ENCODE peak calls at places on chromosomes 2 and 18, in seven cellular contexts. One of them, this sample, is unnamed.
A peak's percentile ranks its signal among the peaks of the same experiment; 100 is the strongest.

GRCh38 chr18:26656944-26657536 is 108.7 kb upstream of the KCTD1 start:
- DNase-seq in AG20443: peak; percentile 91
- DNase-seq in activated T-cell treated with anti-CD3 and anti-CD28 coated beads for 1 hour: no peak
- DNase-seq in heart left ventricle: peak; percentile 83
- DNase-seq in stimulated activated CD4-positive, alpha-beta T cell treated with anti-CD3 and anti-CD28 coated beads, Interleukin-15, amount 100 ng/mL, for 1 hour: no peak
- DNase-seq in NCI-H1417: peak; percentile 85
- DNase-seq in endothelial cell: peak; percentile 88
- DNase-seq in this sample: peak; percentile 57

GRCh38 chr2:233799716-233800115 is 21.6 kb downstream of the MROH2A start:
- DNase-seq in NCI-H1417: no peak
- DNase-seq in endothelial cell: no peak
- DNase-seq in AG20443: no peak
- DNase-seq in heart left ventricle: no peak
- DNase-seq in stimulated activated CD4-positive, alpha-beta T cell treated with anti-CD3 and anti-CD28 coated beads, Interleukin-15, amount 100 ng/mL, for 1 hour: no peak
- DNase-seq in activated T-cell treated with anti-CD3 and anti-CD28 coated beads for 1 hour: no peak
- DNase-seq in this sample: no peak

GRCh38 chr18:56501896-56502295 is 136.5 kb downstream of the TXNL1 start:
- DNase-seq in stimulated activated CD4-positive, alpha-beta T cell treated with anti-CD3 and anti-CD28 coated beads, Interleukin-15, amount 100 ng/mL, for 1 hour: no peak
- DNase-seq in heart left ventricle: no peak
- DNase-seq in NCI-H1417: no peak
- DNase-seq in AG20443: no peak
- DNase-seq in activated T-cell treated with anti-CD3 and anti-CD28 coated beads for 1 hour: no peak
- DNase-seq in endothelial cell: no peak
- DNase-seq in this sample: no peak

GRCh38 chr2:11899264-11899818 is 152.9 kb downstream of the LPIN1 start:
- DNase-seq in heart left ventricle: no peak
- DNase-seq in endothelial cell: no peak
- DNase-seq in stimulated activated CD4-positive, alpha-beta T cell treated with anti-CD3 and anti-CD28 coated beads, Interleukin-15, amount 100 ng/mL, for 1 hour: no peak
- DNase-seq in NCI-H1417: no peak
- DNase-seq in AG20443: peak; percentile 77
- DNase-seq in activated T-cell treated with anti-CD3 and anti-CD28 coated beads for 1 hour: no peak
- DNase-seq in this sample: no peak

GRCh38 chr2:30661173-30662107 is 145.8 kb downstream of the CAPN13 start:
- DNase-seq in activated T-cell treated with anti-CD3 and anti-CD28 coated beads for 1 hour: no peak
- DNase-seq in stimulated activated CD4-positive, alpha-beta T cell treated with anti-CD3 and anti-CD28 coated beads, Interleukin-15, amount 100 ng/mL, for 1 hour: no peak
- DNase-seq in endothelial cell: no peak
- DNase-seq in AG20443: no peak
- DNase-seq in NCI-H1417: no peak
- DNase-seq in heart left ventricle: no peak
- DNase-seq in this sample: no peak

GRCh38 chr2:43158259-43158880 is 68.0 kb downstream of the ZFP36L2 start:
- DNase-seq in activated T-cell treated with anti-CD3 and anti-CD28 coated beads for 1 hour: no peak
- DNase-seq in NCI-H1417: no peak
- DNase-seq in endothelial cell: peak; percentile 49
- DNase-seq in heart left ventricle: peak; percentile 57
- DNase-seq in AG20443: peak; percentile 79
- DNase-seq in stimulated activated CD4-positive, alpha-beta T cell treated with anti-CD3 and anti-CD28 coated beads, Interleukin-15, amount 100 ng/mL, for 1 hour: no peak
- DNase-seq in this sample: no peak

GRCh38 chr2:44796771-44797170 is 144.7 kb upstream of the SIX3 start:
- DNase-seq in AG20443: no peak
- DNase-seq in activated T-cell treated with anti-CD3 and anti-CD28 coated beads for 1 hour: no peak
- DNase-seq in endothelial cell: no peak
- DNase-seq in heart left ventricle: no peak
- DNase-seq in stimulated activated CD4-positive, alpha-beta T cell treated with anti-CD3 and anti-CD28 coated beads, Interleukin-15, amount 100 ng/mL, for 1 hour: no peak
- DNase-seq in NCI-H1417: no peak
- DNase-seq in this sample: no peak

GRCh38 chr18:63725682-63726480 is 23.1 kb downstream of the SERPINB11 start:
- DNase-seq in heart left ventricle: no peak
- DNase-seq in activated T-cell treated with anti-CD3 and anti-CD28 coated beads for 1 hour: no peak
- DNase-seq in AG20443: no peak
- DNase-seq in NCI-H1417: peak; percentile 22
- DNase-seq in endothelial cell: no peak
- DNase-seq in stimulated activated CD4-positive, alpha-beta T cell treated with anti-CD3 and anti-CD28 coated beads, Interleukin-15, amount 100 ng/mL, for 1 hour: no peak
- DNase-seq in this sample: no peak

GRCh38 chr2:23475473-23475872 is 90.5 kb downstream of the KLHL29 start:
- DNase-seq in heart left ventricle: no peak
- DNase-seq in endothelial cell: no peak
- DNase-seq in activated T-cell treated with anti-CD3 and anti-CD28 coated beads for 1 hour: no peak
- DNase-seq in NCI-H1417: no peak
- DNase-seq in stimulated activated CD4-positive, alpha-beta T cell treated with anti-CD3 and anti-CD28 coated beads, Interleukin-15, amount 100 ng/mL, for 1 hour: no peak
- DNase-seq in AG20443: no peak
- DNase-seq in this sample: peak; percentile 5

GRCh38 chr2:239153806-239154591 is 246.8 kb downstream of the HDAC4 start:
- DNase-seq in NCI-H1417: no peak
- DNase-seq in heart left ventricle: no peak
- DNase-seq in stimulated activated CD4-positive, alpha-beta T cell treated with anti-CD3 and anti-CD28 coated beads, Interleukin-15, amount 100 ng/mL, for 1 hour: no peak
- DNase-seq in AG20443: no peak
- DNase-seq in endothelial cell: no peak
- DNase-seq in activated T-cell treated with anti-CD3 and anti-CD28 coated beads for 1 hour: no peak
- DNase-seq in this sample: no peak

GRCh38 chr2:145228506-145228905 is 708.6 kb upstream of the ZEB2 start:
- DNase-seq in activated T-cell treated with anti-CD3 and anti-CD28 coated beads for 1 hour: no peak
- DNase-seq in NCI-H1417: no peak
- DNase-seq in heart left ventricle: no peak
- DNase-seq in endothelial cell: no peak
- DNase-seq in AG20443: peak; percentile 39
- DNase-seq in stimulated activated CD4-positive, alpha-beta T cell treated with anti-CD3 and anti-CD28 coated beads, Interleukin-15, amount 100 ng/mL, for 1 hour: no peak
- DNase-seq in this sample: no peak

GRCh38 chr18:33495278-33495677 is 54.8 kb upstream of the CCDC178 start:
- DNase-seq in activated T-cell treated with anti-CD3 and anti-CD28 coated beads for 1 hour: no peak
- DNase-seq in AG20443: no peak
- DNase-seq in stimulated activated CD4-positive, alpha-beta T cell treated with anti-CD3 and anti-CD28 coated beads, Interleukin-15, amount 100 ng/mL, for 1 hour: no peak
- DNase-seq in endothelial cell: peak; percentile 50
- DNase-seq in heart left ventricle: no peak
- DNase-seq in NCI-H1417: peak; percentile 57
- DNase-seq in this sample: peak; percentile 6

GRCh38 chr18:32139835-32140283 is 48.2 kb downstream of the RNF138 start:
- DNase-seq in heart left ventricle: no peak
- DNase-seq in NCI-H1417: no peak
- DNase-seq in stimulated activated CD4-positive, alpha-beta T cell treated with anti-CD3 and anti-CD28 coated beads, Interleukin-15, amount 100 ng/mL, for 1 hour: no peak
- DNase-seq in endothelial cell: no peak
- DNase-seq in AG20443: no peak
- DNase-seq in activated T-cell treated with anti-CD3 and anti-CD28 coated beads for 1 hour: no peak
- DNase-seq in this sample: no peak

GRCh38 chr2:71454221-71455010 is 1.1 kb downstream of the DYSF start:
- DNase-seq in AG20443: no peak
- DNase-seq in NCI-H1417: no peak
- DNase-seq in endothelial cell: no peak
- DNase-seq in activated T-cell treated with anti-CD3 and anti-CD28 coated beads for 1 hour: no peak
- DNase-seq in stimulated activated CD4-positive, alpha-beta T cell treated with anti-CD3 and anti-CD28 coated beads, Interleukin-15, amount 100 ng/mL, for 1 hour: no peak
- DNase-seq in heart left ventricle: peak; percentile 76
- DNase-seq in this sample: no peak

GRCh38 chr2:199315299-199316179 is 142.2 kb downstream of the SATB2 start:
- DNase-seq in NCI-H1417: no peak
- DNase-seq in endothelial cell: peak; percentile 43
- DNase-seq in stimulated activated CD4-positive, alpha-beta T cell treated with anti-CD3 and anti-CD28 coated beads, Interleukin-15, amount 100 ng/mL, for 1 hour: no peak
- DNase-seq in AG20443: no peak
- DNase-seq in heart left ventricle: no peak
- DNase-seq in activated T-cell treated with anti-CD3 and anti-CD28 coated beads for 1 hour: no peak
- DNase-seq in this sample: peak; percentile 68

GRCh38 chr2:217859926-217860325 is 142.9 kb downstream of the TNS1 start:
- DNase-seq in heart left ventricle: no peak
- DNase-seq in activated T-cell treated with anti-CD3 and anti-CD28 coated beads for 1 hour: no peak
- DNase-seq in NCI-H1417: no peak
- DNase-seq in AG20443: no peak
- DNase-seq in endothelial cell: no peak
- DNase-seq in stimulated activated CD4-positive, alpha-beta T cell treated with anti-CD3 and anti-CD28 coated beads, Interleukin-15, amount 100 ng/mL, for 1 hour: no peak
- DNase-seq in this sample: no peak